ENCODE peak calls at places on chromosome 1, in nine cellular contexts. D is CD8-positive, alpha-beta T cell; J is pancreas; A is adrenal gland; Q is MM.1S; M is H9; G is coronary artery; I is RWPE1; S is ovary. V is an unnamed sample.

GRCh38 chr1:211375286-211375818 is 48.7 kb downstream of the TRAF5 start:
- DNase-seq in I (no peak), S (no peak), J (no peak), G (no peak), Q (no peak), D (no peak), M (no peak), A (no peak), V (no peak)

GRCh38 chr1:185934476-185935189 is 200.4 kb downstream of the HMCN1 start:
- DNase-seq in J (no peak), D (no peak), S (no peak), M (no peak), I (no peak), G (no peak), A (no peak), Q (peak; percentile 57), V (no peak)

GRCh38 chr1:12616709-12617373 is 1.2 kb downstream of the DHRS3 start:
- DNase-seq in D (no peak), I (peak; percentile 36), G (no peak), S (peak; percentile 63), Q (no peak), J (peak; percentile 85), M (no peak), A (no peak), V (peak; percentile 79)

GRCh38 chr1:70429219-70429618 is 18.2 kb downstream of the CTH start:
- DNase-seq in Q (no peak), G (no peak), J (no peak), I (no peak), S (no peak), A (no peak), M (no peak), D (no peak), V (no peak)

GRCh38 chr1:210663730-210664573 is 335.2 kb downstream of the HHAT start:
- DNase-seq in Q (no peak), I (no peak), G (no peak), D (no peak), M (no peak), S (no peak), A (no peak), J (no peak), V (no peak)

GRCh38 chr1:89322402-89322801 is 41.5 kb upstream of the GBP6 start:
- DNase-seq in M (no peak), G (no peak), Q (no peak), I (no peak), A (peak; percentile 2), D (no peak), S (no peak), J (no peak), V (no peak)

GRCh38 chr1:45135339-45135738 is 71.1 kb downstream of the ZSWIM5 start:
- DNase-seq in D (no peak), G (no peak), S (no peak), Q (no peak), J (no peak), M (no peak), A (no peak), I (no peak), V (no peak)

GRCh38 chr1:13664451-13664850 is 35.5 kb upstream of the PRDM2 start:
- DNase-seq in M (no peak), J (no peak), I (peak; percentile 44), A (no peak), S (no peak), D (no peak), Q (no peak), G (no peak), V (no peak)

DNA sequence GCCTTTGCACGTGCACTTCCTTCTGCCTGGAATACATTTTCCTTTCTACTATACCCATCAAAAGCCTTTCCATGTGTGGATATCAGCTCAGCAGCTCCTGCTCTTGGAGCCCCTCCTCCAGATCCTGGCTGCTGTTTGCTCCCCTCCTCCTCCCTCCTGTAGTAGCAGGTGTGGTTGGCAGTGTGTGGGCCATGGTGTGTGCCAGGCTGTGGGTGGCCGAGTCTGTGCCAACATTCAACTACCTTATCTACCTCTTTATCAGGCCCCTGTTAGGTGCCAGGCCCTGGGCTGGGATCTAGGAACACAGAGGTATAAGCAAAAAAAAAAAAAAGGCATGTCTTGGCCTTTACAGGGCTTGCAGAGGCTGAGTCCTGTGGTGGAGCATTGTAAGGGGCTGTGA is 180.6 kb upstream of the JUN start:
- DNase-seq in I (no peak), A (no peak), Q (no peak), D (no peak), S (no peak), M (no peak), J (peak; percentile 96), G (peak; percentile 55), V (no peak)
- TF ChIP-seq CTCF in I (no peak), A (no peak), Q (no peak), D (no peak), S (no peak), M (no peak), J (no peak), G (no peak), V (no peak)

DNA sequence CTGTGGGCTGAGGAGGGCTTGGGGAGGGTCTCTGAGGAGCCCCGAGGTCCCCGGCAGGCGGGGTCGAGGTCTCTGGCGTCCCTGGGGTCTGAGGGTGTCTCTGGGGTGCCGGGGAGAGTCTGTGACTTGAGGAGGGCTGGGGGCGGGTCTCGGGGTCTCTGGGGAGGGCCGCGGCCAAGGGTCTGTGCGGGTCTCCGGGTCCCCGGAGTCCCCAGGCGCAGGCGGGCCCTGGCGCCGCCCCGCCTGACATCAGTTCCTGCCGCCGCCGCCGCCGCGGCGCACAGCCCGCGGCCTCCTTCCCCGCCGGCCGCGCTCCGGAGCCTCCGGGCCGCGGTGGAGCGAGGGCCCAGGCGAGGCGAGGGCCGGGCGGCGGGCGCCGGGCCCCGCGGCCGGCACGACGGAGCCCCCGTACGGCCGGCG is at the start of gene PLEKHM2:
- DNase-seq in I (peak; percentile 28), D (peak; percentile 26), G (no peak), M (no peak), S (peak; percentile 63), A (peak; percentile 39), Q (peak; percentile 43), J (peak; percentile 76), V (peak; percentile 76)
- H3K27ac ChIP-seq in I (peak within 1 kb of the TSS; percentile 97), D (peak within 1 kb of the TSS; percentile 97), G (peak within 1 kb of the TSS; percentile 99), M (no peak within 1 kb of the TSS), S (peak within 1 kb of the TSS; percentile 98), A (peak within 1 kb of the TSS; percentile 82), Q (peak within 1 kb of the TSS; percentile 44), J (peak within 1 kb of the TSS; percentile 80), V (peak within 1 kb of the TSS; percentile 95)

GRCh38 chr1:228139406-228139930 is 611 bp upstream of the GUK1 start:
- DNase-seq in S (no peak), M (no peak), I (no peak), Q (no peak), J (no peak), G (no peak), D (no peak), A (no peak), V (no peak)

GRCh38 chr1:228140724-228141081 is 624 bp downstream of the GUK1 start:
- DNase-seq in A (no peak), M (no peak), J (peak; percentile 72), S (no peak), Q (peak; percentile 22), D (no peak), I (no peak), G (no peak), V (no peak)

GRCh38 chr1:228141871-228142615 is 2.0 kb downstream of the GUK1 start:
- DNase-seq in Q (no peak), S (peak; percentile 64), M (no peak), J (peak; percentile 76), D (no peak), A (no peak), G (no peak), I (no peak), V (no peak)

GRCh38 chr1:228141082-228141870 is 1.2 kb downstream of the GUK1 start:
- DNase-seq in M (peak; percentile 22), I (peak; percentile 55), A (peak; percentile 54), G (peak; percentile 76), D (no peak), J (peak; percentile 88), S (no peak), Q (peak; percentile 72), V (peak; percentile 69)

DNA sequence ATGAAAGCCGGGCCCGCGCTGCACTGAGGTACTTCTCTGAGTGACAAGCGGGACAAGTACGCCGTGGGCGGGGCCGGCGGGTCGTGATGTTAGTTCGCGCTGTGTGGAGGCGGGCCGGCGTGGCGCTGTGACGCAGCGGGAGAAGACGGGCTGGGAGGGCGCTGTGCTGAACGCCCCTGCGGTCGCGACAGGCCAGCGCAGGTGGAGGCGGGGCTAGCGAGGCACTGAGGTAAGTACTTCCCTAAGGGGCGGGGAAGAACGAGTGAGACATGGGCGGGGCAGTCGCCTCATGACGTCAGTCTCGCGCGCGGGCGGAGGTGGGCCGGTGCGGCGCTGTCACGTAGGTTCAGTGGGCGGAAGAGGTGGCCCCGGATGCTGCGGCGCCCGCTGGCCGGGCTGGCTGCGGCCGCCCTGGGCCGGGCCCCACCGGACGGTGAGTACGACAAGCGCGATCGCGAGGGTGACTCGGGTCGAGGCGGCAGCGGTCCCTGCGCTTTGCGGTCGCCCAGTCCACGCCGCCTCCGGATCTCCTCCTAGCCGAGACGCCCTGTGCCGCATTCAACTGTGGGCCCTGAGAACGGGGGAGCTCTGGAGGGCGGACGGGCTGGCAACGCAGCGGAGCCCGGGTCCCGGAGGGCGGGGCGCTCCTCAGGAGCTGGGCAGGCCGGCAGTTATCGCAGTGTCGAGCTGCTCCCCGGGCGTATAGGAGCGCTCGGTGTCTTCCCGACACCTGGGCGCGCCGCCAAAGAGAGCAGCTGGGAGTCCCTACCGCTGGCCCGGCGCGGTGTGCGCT is at the start of gene GUK1:
- DNase-seq in A (peak; percentile 100), I (peak; percentile 96), S (peak; percentile 99), G (peak; percentile 100), M (peak; percentile 100), D (peak; percentile 100), J (peak; percentile 100), Q (peak; percentile 100), V (peak; percentile 100)
- TF ChIP-seq CTCF in A (no peak), I (no peak), S (peak; percentile 20), G (no peak), M (peak; percentile 28), D (no peak), J (peak; percentile 20), Q (peak; percentile 16), V (peak; percentile 49)

GRCh38 chr1:15939181-15940109 is 36.5 kb downstream of the ZBTB17 start:
- DNase-seq in Q (no peak), D (no peak), M (no peak), S (peak; percentile 48), G (peak; percentile 74), J (peak; percentile 87), I (no peak), A (peak; percentile 79), V (no peak)

GRCh38 chr1:15936025-15936424 is 39.9 kb downstream of the ZBTB17 start:
- DNase-seq in Q (no peak), G (no peak), J (no peak), A (no peak), I (no peak), M (no peak), D (no peak), S (no peak), V (peak; percentile 40)

GRCh38 chr1:15938628-15939161 is 37.2 kb downstream of the ZBTB17 start:
- DNase-seq in J (no peak), I (no peak), Q (no peak), A (no peak), D (no peak), G (no peak), S (no peak), M (no peak), V (no peak)

GRCh38 chr1:15937146-15937545 is 38.8 kb downstream of the ZBTB17 start:
- DNase-seq in D (no peak), J (peak; percentile 70), G (no peak), S (no peak), I (no peak), M (no peak), Q (no peak), A (no peak), V (peak; percentile 58)

DNA sequence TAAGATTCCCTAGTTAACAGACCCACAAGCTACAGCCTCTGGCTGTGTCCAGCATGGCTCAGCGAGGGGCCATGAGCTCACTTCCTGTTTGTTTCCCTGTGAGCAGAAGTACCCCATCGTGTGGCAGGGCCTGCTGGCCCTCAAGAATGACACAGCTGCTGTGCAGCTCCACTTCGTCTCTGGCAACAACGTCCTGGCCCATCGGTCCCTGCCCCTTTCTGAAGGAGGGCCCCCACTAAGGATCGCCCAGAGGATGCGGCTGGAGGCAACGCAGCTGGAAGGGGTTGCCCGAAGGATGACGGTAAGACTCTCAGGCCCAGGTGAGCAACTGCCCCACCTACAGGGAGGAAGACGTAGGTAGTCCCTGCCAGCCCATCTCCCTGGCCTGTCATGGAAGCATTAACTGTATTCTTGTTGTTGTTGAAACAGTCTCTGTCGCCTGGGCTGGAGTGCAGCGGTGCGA is 38.2 kb downstream of the ZBTB17 start:
- DNase-seq in S (no peak), Q (no peak), M (no peak), J (no peak), I (no peak), D (no peak), A (no peak), G (no peak), V (peak; percentile 45)
- H3K27ac ChIP-seq in S (no peak overlapping the region), Q (no peak overlapping the region), M (no peak overlapping the region), J (no peak overlapping the region), I (peak overlapping the region; percentile 75), D (no peak overlapping the region), A (no peak overlapping the region), G (no peak overlapping the region), V (peak overlapping the region; percentile 28)

V was measured in upper lobe of right lung.